ENCODE peak calls at places on chromosomes 4 and X, in ten cellular contexts. P, T, E, A, R, B, L, D, H and X are unnamed samples.

GRCh38 chr4:185201983-185202962 is 1.5 kb downstream of the CFAP97 start:
- DNase-seq in P (peak), T (peak), E (peak), A (peak), R (no peak), B (no peak), L (peak), D (peak), H (no peak), X (no peak)

GRCh38 chr4:95537967-95538485 is 10.7 kb downstream of the UNC5C start:
- DNase-seq in P (no peak), T (no peak), E (no peak), A (no peak), R (no peak), B (no peak), L (no peak), D (no peak), H (no peak), X (no peak)

GRCh38 chr4:154779362-154779947 is 1.6 kb upstream of the RBM46 start:
- DNase-seq in P (no peak), T (no peak), E (peak), A (no peak), R (peak), B (no peak), L (no peak), D (peak), H (no peak), X (no peak)

GRCh38 chr4:118290951-118291350 is 61.9 kb downstream of the PRSS12 start:
- DNase-seq in P (no peak), T (no peak), E (no peak), A (no peak), R (no peak), B (no peak), L (no peak), D (no peak), H (no peak), X (no peak)

GRCh38 chr4:5631352-5632042 is 76.9 kb downstream of the EVC2 start:
- DNase-seq in P (no peak), T (no peak), E (no peak), A (no peak), R (no peak), B (no peak), L (no peak), D (no peak), H (no peak), X (no peak)

GRCh38 chrX:40780123-40780522 is 44.8 kb upstream of the MED14 start:
- DNase-seq in P (no peak), T (no peak), E (no peak), A (no peak), R (no peak), B (no peak), L (no peak), D (no peak), H (no peak), X (no peak)

GRCh38 chrX:154051210-154051810 is 31.6 kb upstream of the IRAK1 start:
- DNase-seq in P (peak), T (peak), E (peak), A (peak), R (peak), B (peak), L (peak), D (peak), H (peak), X (peak)

GRCh38 chrX:9117851-9118250 is 83.9 kb upstream of the FAM9B start:
- DNase-seq in P (no peak), T (no peak), E (no peak), A (no peak), R (no peak), B (no peak), L (no peak), D (peak), H (no peak), X (no peak)

GRCh38 chr4:11729548-11729947 is 300.9 kb upstream of the HS3ST1 start:
- DNase-seq in P (no peak), T (no peak), E (no peak), A (no peak), R (no peak), B (no peak), L (no peak), D (no peak), H (no peak), X (no peak)

GRCh38 chr4:80986021-80986420 is 44.5 kb upstream of the BMP3 start:
- DNase-seq in P (no peak), T (no peak), E (no peak), A (no peak), R (no peak), B (no peak), L (no peak), D (no peak), H (no peak), X (no peak)

GRCh38 chr4:7827566-7827965 is 112.1 kb downstream of the AFAP1 start:
- DNase-seq in P (no peak), T (no peak), E (no peak), A (no peak), R (no peak), B (no peak), L (no peak), D (peak), H (no peak), X (no peak)

GRCh38 chr4:164383187-164384181 is 370.4 kb upstream of the SMIM31 start:
- DNase-seq in P (no peak), T (peak), E (no peak), A (peak), R (peak), B (peak), L (no peak), D (peak), H (no peak), X (no peak)

GRCh38 chr4:173767650-173768049 is 237.6 kb upstream of the HAND2 start:
- DNase-seq in P (no peak), T (no peak), E (no peak), A (no peak), R (no peak), B (no peak), L (no peak), D (no peak), H (no peak), X (no peak)

GRCh38 chr4:163621844-163622243 is 127.4 kb downstream of the TMA16 start:
- DNase-seq in P (no peak), T (no peak), E (no peak), A (no peak), R (no peak), B (no peak), L (no peak), D (no peak), H (no peak), X (no peak)

GRCh38 chr4:23613782-23614181 is 276.1 kb downstream of the PPARGC1A start:
- DNase-seq in P (no peak), T (no peak), E (no peak), A (no peak), R (no peak), B (no peak), L (no peak), D (no peak), H (no peak), X (no peak)

GRCh38 chr4:41212221-41213203 is 1.8 kb downstream of the APBB2 start:
- DNase-seq in P (no peak), T (no peak), E (peak), A (no peak), R (peak), B (no peak), L (no peak), D (peak), H (no peak), X (peak)

GRCh38 chrX:153592966-153593688 is 5.8 kb downstream of the CCNQ start:
- DNase-seq in P (peak), T (no peak), E (no peak), A (no peak), R (no peak), B (no peak), L (no peak), D (no peak), H (no peak), X (no peak)

GRCh38 chr4:1768367-1769034 is 24.6 kb upstream of the FGFR3 start:
- DNase-seq in P (no peak), T (no peak), E (no peak), A (no peak), R (no peak), B (no peak), L (no peak), D (no peak), H (no peak), X (no peak)

GRCh38 chr4:89551191-89551590 is 243.6 kb upstream of the GPRIN3 start:
- DNase-seq in P (no peak), T (no peak), E (no peak), A (no peak), R (no peak), B (no peak), L (no peak), D (peak), H (no peak), X (no peak)

GRCh38 chr4:9762823-9763475 is 18.5 kb upstream of the DRD5 start:
- DNase-seq in P (peak), T (peak), E (peak), A (peak), R (peak), B (peak), L (no peak), D (peak), H (peak), X (peak)

GRCh38 chr4:52076731-52077130 is 25.6 kb downstream of the SPATA18 start:
- DNase-seq in P (peak), T (peak), E (no peak), A (no peak), R (no peak), B (peak), L (no peak), D (no peak), H (no peak), X (no peak)

GRCh38 chr4:62548108-62548524 is 1348.0 kb downstream of the ADGRL3 start:
- DNase-seq in P (peak), T (peak), E (no peak), A (no peak), R (no peak), B (no peak), L (no peak), D (no peak), H (no peak), X (no peak)

GRCh38 chr4:10656420-10656819 is 28.1 kb downstream of the CLNK start:
- DNase-seq in P (no peak), T (no peak), E (peak), A (no peak), R (no peak), B (no peak), L (no peak), D (no peak), H (no peak), X (no peak)

GRCh38 chr4:118087366-118087765 is 53.1 kb downstream of the NDST3 start:
- DNase-seq in P (no peak), T (no peak), E (peak), A (no peak), R (no peak), B (no peak), L (no peak), D (no peak), H (no peak), X (no peak)